ENCODE peak calls at places on chromosomes 13 and 19, in six cellular contexts. Z, H, N, X, P and Y are unnamed samples.
A peak's percentile ranks its signal among the peaks of the same experiment; 100 is the strongest.

GRCh38 chr19:29645911-29646310 is 19.4 kb upstream of the PLEKHF1 start:
- DNase-seq in H (peak; percentile 28), P (no peak), X (no peak), N (no peak), Z (no peak), Y (no peak)

GRCh38 chr19:16394681-16395375 is 70.2 kb downstream of the KLF2 start:
- DNase-seq in P (no peak), H (no peak), X (no peak), Z (no peak), N (no peak), Y (no peak)

GRCh38 chr19:1259206-1259872 is 9.8 kb upstream of the CIRBP start:
- DNase-seq in H (peak; percentile 88), X (no peak), N (no peak), P (peak; percentile 92), Z (peak; percentile 84), Y (peak; percentile 92)

GRCh38 chr19:40576181-40576584 is 490 bp upstream of the SHKBP1 start:
- DNase-seq in N (no peak), H (no peak), X (no peak), Z (no peak), P (peak; percentile 76), Y (peak; percentile 64)

GRCh38 chr19:49954092-49954825 is 6.7 kb downstream of the SIGLEC11 start:
- DNase-seq in X (no peak), N (no peak), H (peak; percentile 45), Z (no peak), P (no peak), Y (no peak)

GRCh38 chr19:54002495-54003315 is 11.3 kb downstream of the CACNG6 start:
- DNase-seq in H (no peak), Z (no peak), N (no peak), P (no peak), X (no peak), Y (no peak)

GRCh38 chr19:45772130-45772880 is 3.3 kb upstream of the SIX5 start:
- DNase-seq in H (no peak), Z (no peak), P (peak; percentile 45), N (no peak), X (no peak), Y (peak; percentile 54)

GRCh38 chr19:2722541-2723344 is 1.6 kb upstream of the DIRAS1 start:
- DNase-seq in N (peak; percentile 49), Z (no peak), P (no peak), X (no peak), H (peak; percentile 65), Y (no peak)

GRCh38 chr13:36736119-36736726 is 62.4 kb downstream of the SERTM1 start:
- DNase-seq in N (peak; percentile 44), P (peak; percentile 66), Z (peak; percentile 8), X (peak; percentile 49), H (no peak), Y (no peak)

GRCh38 chr19:1251503-1252220 is 3.3 kb downstream of the MIDN start:
- DNase-seq in N (peak; percentile 78), Z (no peak), X (no peak), P (peak; percentile 71), H (no peak), Y (no peak)

GRCh38 chr13:48235100-48235813 is 2.3 kb downstream of the ITM2B start:
- DNase-seq in X (no peak), P (peak; percentile 68), Z (peak; percentile 10), N (no peak), H (peak; percentile 49), Y (peak; percentile 90)

GRCh38 chr13:21225082-21225481 is 48.6 kb downstream of the MRPL57 start:
- DNase-seq in P (no peak), Z (no peak), X (no peak), H (no peak), N (no peak), Y (no peak)

GRCh38 chr13:113845723-113846638 is 17.9 kb downstream of the GAS6 start:
- DNase-seq in H (no peak), N (no peak), X (no peak), Z (no peak), P (peak; percentile 29), Y (peak; percentile 40)

GRCh38 chr19:52896431-52897148 is 845 bp downstream of the ZNF320 start:
- DNase-seq in X (peak; percentile 11), N (peak; percentile 45), H (peak; percentile 53), Z (peak; percentile 6), P (peak; percentile 68), Y (peak; percentile 63)

GRCh38 chr19:48881741-48882657 is 9.8 kb downstream of the PPP1R15A start:
- DNase-seq in Z (no peak), X (no peak), H (no peak), P (peak; percentile 83), N (no peak), Y (no peak)

GRCh38 chr13:78045916-78046315 is 127.3 kb upstream of the EDNRB start:
- DNase-seq in Z (no peak), X (no peak), N (no peak), H (no peak), P (no peak), Y (no peak)

GRCh38 chr13:95337597-95337996 is 36.3 kb upstream of the ABCC4 start:
- DNase-seq in N (no peak), P (no peak), Z (no peak), X (no peak), H (no peak), Y (no peak)

GRCh38 chr13:41465215-41465907 is 8.0 kb downstream of the RGCC start:
- DNase-seq in P (no peak), H (peak; percentile 71), X (no peak), N (peak; percentile 63), Z (no peak), Y (peak; percentile 66)